ENCODE peak calls at places on chromosome 10, in nine cellular contexts. One of them, this sample, is unnamed.

GRCh38 chr10:75954486-75954885 is 523.1 kb downstream of the LRMDA start:
- DNase-seq in NCI-H1694 treated with DMSO at 0.1 percent for 48 hours: no peak
- DNase-seq in HTR-8/SVneo: no peak
- DNase-seq in cardiac fibroblast: no peak
- DNase-seq in iPS-NIHi11: no peak
- DNase-seq in stimulated activated CD4-positive, alpha-beta T cell treated with anti-CD3 and anti-CD28 coated beads, Interleukin-2, amount 100 ng/mL, for 24 hours: no peak
- DNase-seq in OCI-LY7: no peak
- DNase-seq in AG09309: no peak
- DNase-seq in IMR-90: no peak
- DNase-seq in this sample: no peak

GRCh38 chr10:60048146-60048545 is 141.8 kb upstream of the CCDC6 start:
- DNase-seq in OCI-LY7: no peak
- DNase-seq in NCI-H1694 treated with DMSO at 0.1 percent for 48 hours: no peak
- DNase-seq in cardiac fibroblast: peak; percentile 61
- DNase-seq in AG09309: no peak
- DNase-seq in IMR-90: no peak
- DNase-seq in iPS-NIHi11: peak; percentile 61
- DNase-seq in stimulated activated CD4-positive, alpha-beta T cell treated with anti-CD3 and anti-CD28 coated beads, Interleukin-2, amount 100 ng/mL, for 24 hours: no peak
- DNase-seq in HTR-8/SVneo: peak; percentile 9
- DNase-seq in this sample: no peak

GRCh38 chr10:68618234-68618633 is 58.1 kb downstream of the TET1 start:
- DNase-seq in HTR-8/SVneo: no peak
- DNase-seq in stimulated activated CD4-positive, alpha-beta T cell treated with anti-CD3 and anti-CD28 coated beads, Interleukin-2, amount 100 ng/mL, for 24 hours: no peak
- DNase-seq in cardiac fibroblast: no peak
- DNase-seq in AG09309: no peak
- DNase-seq in NCI-H1694 treated with DMSO at 0.1 percent for 48 hours: no peak
- DNase-seq in OCI-LY7: no peak
- DNase-seq in iPS-NIHi11: no peak
- DNase-seq in IMR-90: no peak
- DNase-seq in this sample: no peak

GRCh38 chr10:18551473-18551872 is 99.9 kb downstream of the NSUN6 start:
- DNase-seq in stimulated activated CD4-positive, alpha-beta T cell treated with anti-CD3 and anti-CD28 coated beads, Interleukin-2, amount 100 ng/mL, for 24 hours: no peak
- DNase-seq in AG09309: no peak
- DNase-seq in cardiac fibroblast: no peak
- DNase-seq in OCI-LY7: no peak
- DNase-seq in HTR-8/SVneo: no peak
- DNase-seq in iPS-NIHi11: no peak
- DNase-seq in NCI-H1694 treated with DMSO at 0.1 percent for 48 hours: no peak
- DNase-seq in IMR-90: no peak
- DNase-seq in this sample: no peak

GRCh38 chr10:24848169-24848688 is 104.2 kb downstream of the PRTFDC1 start:
- DNase-seq in OCI-LY7: no peak
- DNase-seq in iPS-NIHi11: no peak
- DNase-seq in NCI-H1694 treated with DMSO at 0.1 percent for 48 hours: no peak
- DNase-seq in IMR-90: peak; percentile 61
- DNase-seq in stimulated activated CD4-positive, alpha-beta T cell treated with anti-CD3 and anti-CD28 coated beads, Interleukin-2, amount 100 ng/mL, for 24 hours: no peak
- DNase-seq in cardiac fibroblast: peak; percentile 39
- DNase-seq in AG09309: no peak
- DNase-seq in HTR-8/SVneo: no peak
- DNase-seq in this sample: no peak

GRCh38 chr10:103553743-103554487 is 60.4 kb downstream of the NEURL1 start:
- DNase-seq in stimulated activated CD4-positive, alpha-beta T cell treated with anti-CD3 and anti-CD28 coated beads, Interleukin-2, amount 100 ng/mL, for 24 hours: peak; percentile 57
- DNase-seq in IMR-90: no peak
- DNase-seq in NCI-H1694 treated with DMSO at 0.1 percent for 48 hours: no peak
- DNase-seq in OCI-LY7: no peak
- DNase-seq in HTR-8/SVneo: no peak
- DNase-seq in iPS-NIHi11: no peak
- DNase-seq in cardiac fibroblast: no peak
- DNase-seq in AG09309: no peak
- DNase-seq in this sample: no peak

GRCh38 chr10:52064084-52064845 is 249.8 kb upstream of the DKK1 start:
- DNase-seq in cardiac fibroblast: no peak
- DNase-seq in OCI-LY7: no peak
- DNase-seq in stimulated activated CD4-positive, alpha-beta T cell treated with anti-CD3 and anti-CD28 coated beads, Interleukin-2, amount 100 ng/mL, for 24 hours: no peak
- DNase-seq in NCI-H1694 treated with DMSO at 0.1 percent for 48 hours: no peak
- DNase-seq in HTR-8/SVneo: no peak
- DNase-seq in AG09309: no peak
- DNase-seq in IMR-90: no peak
- DNase-seq in iPS-NIHi11: no peak
- DNase-seq in this sample: no peak

GRCh38 chr10:67306588-67307205 is 380.9 kb downstream of the LRRTM3 start:
- DNase-seq in stimulated activated CD4-positive, alpha-beta T cell treated with anti-CD3 and anti-CD28 coated beads, Interleukin-2, amount 100 ng/mL, for 24 hours: no peak
- DNase-seq in IMR-90: peak; percentile 4
- DNase-seq in iPS-NIHi11: peak; percentile 63
- DNase-seq in OCI-LY7: peak; percentile 22
- DNase-seq in NCI-H1694 treated with DMSO at 0.1 percent for 48 hours: no peak
- DNase-seq in HTR-8/SVneo: peak; percentile 3
- DNase-seq in cardiac fibroblast: peak; percentile 16
- DNase-seq in AG09309: no peak
- DNase-seq in this sample: peak; percentile 24

GRCh38 chr10:95524358-95525032 is 36.7 kb downstream of the SORBS1 start:
- DNase-seq in stimulated activated CD4-positive, alpha-beta T cell treated with anti-CD3 and anti-CD28 coated beads, Interleukin-2, amount 100 ng/mL, for 24 hours: no peak
- DNase-seq in NCI-H1694 treated with DMSO at 0.1 percent for 48 hours: no peak
- DNase-seq in AG09309: no peak
- DNase-seq in HTR-8/SVneo: no peak
- DNase-seq in cardiac fibroblast: no peak
- DNase-seq in OCI-LY7: no peak
- DNase-seq in IMR-90: no peak
- DNase-seq in iPS-NIHi11: no peak
- DNase-seq in this sample: no peak

GRCh38 chr10:21753497-21754270 is 219.7 kb downstream of the MLLT10 start:
- DNase-seq in iPS-NIHi11: no peak
- DNase-seq in IMR-90: no peak
- DNase-seq in stimulated activated CD4-positive, alpha-beta T cell treated with anti-CD3 and anti-CD28 coated beads, Interleukin-2, amount 100 ng/mL, for 24 hours: no peak
- DNase-seq in HTR-8/SVneo: no peak
- DNase-seq in NCI-H1694 treated with DMSO at 0.1 percent for 48 hours: no peak
- DNase-seq in cardiac fibroblast: no peak
- DNase-seq in OCI-LY7: no peak
- DNase-seq in AG09309: no peak
- DNase-seq in this sample: no peak

GRCh38 chr10:123249894-123250293 is 95.7 kb downstream of the BUB3 start:
- DNase-seq in IMR-90: no peak
- DNase-seq in stimulated activated CD4-positive, alpha-beta T cell treated with anti-CD3 and anti-CD28 coated beads, Interleukin-2, amount 100 ng/mL, for 24 hours: no peak
- DNase-seq in NCI-H1694 treated with DMSO at 0.1 percent for 48 hours: no peak
- DNase-seq in HTR-8/SVneo: no peak
- DNase-seq in AG09309: no peak
- DNase-seq in iPS-NIHi11: no peak
- DNase-seq in cardiac fibroblast: peak; percentile 71
- DNase-seq in OCI-LY7: no peak
- DNase-seq in this sample: no peak

GRCh38 chr10:49539320-49539885 is 482 bp upstream of the ERCC6 start:
- DNase-seq in NCI-H1694 treated with DMSO at 0.1 percent for 48 hours: no peak
- DNase-seq in IMR-90: peak; percentile 52
- DNase-seq in cardiac fibroblast: peak; percentile 74
- DNase-seq in AG09309: no peak
- DNase-seq in iPS-NIHi11: peak; percentile 37
- DNase-seq in stimulated activated CD4-positive, alpha-beta T cell treated with anti-CD3 and anti-CD28 coated beads, Interleukin-2, amount 100 ng/mL, for 24 hours: peak; percentile 10
- DNase-seq in HTR-8/SVneo: peak; percentile 32
- DNase-seq in OCI-LY7: peak; percentile 21
- DNase-seq in this sample: no peak

GRCh38 chr10:98074315-98074911 is 44.0 kb upstream of the CRTAC1 start:
- DNase-seq in OCI-LY7: peak; percentile 15
- DNase-seq in NCI-H1694 treated with DMSO at 0.1 percent for 48 hours: no peak
- DNase-seq in iPS-NIHi11: peak; percentile 62
- DNase-seq in stimulated activated CD4-positive, alpha-beta T cell treated with anti-CD3 and anti-CD28 coated beads, Interleukin-2, amount 100 ng/mL, for 24 hours: no peak
- DNase-seq in cardiac fibroblast: peak; percentile 17
- DNase-seq in HTR-8/SVneo: peak; percentile 17
- DNase-seq in AG09309: no peak
- DNase-seq in IMR-90: peak; percentile 21
- DNase-seq in this sample: no peak

GRCh38 chr10:128896964-128897363 is 570.1 kb upstream of the MGMT start:
- DNase-seq in cardiac fibroblast: peak; percentile 22
- DNase-seq in HTR-8/SVneo: no peak
- DNase-seq in IMR-90: no peak
- DNase-seq in OCI-LY7: no peak
- DNase-seq in AG09309: no peak
- DNase-seq in stimulated activated CD4-positive, alpha-beta T cell treated with anti-CD3 and anti-CD28 coated beads, Interleukin-2, amount 100 ng/mL, for 24 hours: no peak
- DNase-seq in iPS-NIHi11: no peak
- DNase-seq in NCI-H1694 treated with DMSO at 0.1 percent for 48 hours: no peak
- DNase-seq in this sample: no peak

GRCh38 chr10:45355494-45355893 is 18.5 kb upstream of the ALOX5 start:
- DNase-seq in OCI-LY7: no peak
- DNase-seq in AG09309: no peak
- DNase-seq in cardiac fibroblast: no peak
- DNase-seq in HTR-8/SVneo: no peak
- DNase-seq in NCI-H1694 treated with DMSO at 0.1 percent for 48 hours: no peak
- DNase-seq in stimulated activated CD4-positive, alpha-beta T cell treated with anti-CD3 and anti-CD28 coated beads, Interleukin-2, amount 100 ng/mL, for 24 hours: no peak
- DNase-seq in iPS-NIHi11: no peak
- DNase-seq in IMR-90: no peak
- DNase-seq in this sample: no peak

GRCh38 chr10:48464871-48465736 is 139.8 kb downstream of the ARHGAP22 start:
- DNase-seq in IMR-90: no peak
- DNase-seq in AG09309: no peak
- DNase-seq in OCI-LY7: no peak
- DNase-seq in iPS-NIHi11: no peak
- DNase-seq in HTR-8/SVneo: no peak
- DNase-seq in stimulated activated CD4-positive, alpha-beta T cell treated with anti-CD3 and anti-CD28 coated beads, Interleukin-2, amount 100 ng/mL, for 24 hours: no peak
- DNase-seq in NCI-H1694 treated with DMSO at 0.1 percent for 48 hours: no peak
- DNase-seq in cardiac fibroblast: no peak
- DNase-seq in this sample: no peak

GRCh38 chr10:60726253-60726652 is 52.0 kb upstream of the CDK1 start:
- DNase-seq in AG09309: no peak
- DNase-seq in stimulated activated CD4-positive, alpha-beta T cell treated with anti-CD3 and anti-CD28 coated beads, Interleukin-2, amount 100 ng/mL, for 24 hours: no peak
- DNase-seq in OCI-LY7: no peak
- DNase-seq in NCI-H1694 treated with DMSO at 0.1 percent for 48 hours: no peak
- DNase-seq in cardiac fibroblast: no peak
- DNase-seq in iPS-NIHi11: no peak
- DNase-seq in HTR-8/SVneo: no peak
- DNase-seq in IMR-90: no peak
- DNase-seq in this sample: no peak

GRCh38 chr10:47047577-47048532 is 136.6 kb downstream of the PTPN20 start:
- DNase-seq in IMR-90: peak; percentile 77
- DNase-seq in iPS-NIHi11: peak; percentile 90
- DNase-seq in stimulated activated CD4-positive, alpha-beta T cell treated with anti-CD3 and anti-CD28 coated beads, Interleukin-2, amount 100 ng/mL, for 24 hours: peak; percentile 88
- DNase-seq in NCI-H1694 treated with DMSO at 0.1 percent for 48 hours: peak; percentile 33
- DNase-seq in cardiac fibroblast: peak; percentile 81
- DNase-seq in HTR-8/SVneo: peak; percentile 72
- DNase-seq in OCI-LY7: peak; percentile 62
- DNase-seq in AG09309: peak; percentile 33
- DNase-seq in this sample: peak; percentile 76

GRCh38 chr10:103241262-103242011 is 4.2 kb upstream of the RPEL1 start:
- DNase-seq in cardiac fibroblast: peak; percentile 46
- DNase-seq in iPS-NIHi11: peak; percentile 62
- DNase-seq in NCI-H1694 treated with DMSO at 0.1 percent for 48 hours: no peak
- DNase-seq in stimulated activated CD4-positive, alpha-beta T cell treated with anti-CD3 and anti-CD28 coated beads, Interleukin-2, amount 100 ng/mL, for 24 hours: no peak
- DNase-seq in OCI-LY7: no peak
- DNase-seq in AG09309: no peak
- DNase-seq in IMR-90: peak; percentile 50
- DNase-seq in HTR-8/SVneo: peak; percentile 49
- DNase-seq in this sample: no peak

GRCh38 chr10:132960651-132961419 is 18.5 kb upstream of the CFAP46 start:
- DNase-seq in iPS-NIHi11: no peak
- DNase-seq in OCI-LY7: no peak
- DNase-seq in NCI-H1694 treated with DMSO at 0.1 percent for 48 hours: no peak
- DNase-seq in IMR-90: no peak
- DNase-seq in cardiac fibroblast: no peak
- DNase-seq in stimulated activated CD4-positive, alpha-beta T cell treated with anti-CD3 and anti-CD28 coated beads, Interleukin-2, amount 100 ng/mL, for 24 hours: no peak
- DNase-seq in AG09309: no peak
- DNase-seq in HTR-8/SVneo: no peak
- DNase-seq in this sample: no peak

GRCh38 chr10:79938728-79939380 is 10.1 kb downstream of the SFTPD start:
- DNase-seq in iPS-NIHi11: no peak
- DNase-seq in OCI-LY7: peak; percentile 40
- DNase-seq in AG09309: no peak
- DNase-seq in IMR-90: no peak
- DNase-seq in NCI-H1694 treated with DMSO at 0.1 percent for 48 hours: no peak
- DNase-seq in cardiac fibroblast: no peak
- DNase-seq in HTR-8/SVneo: no peak
- DNase-seq in stimulated activated CD4-positive, alpha-beta T cell treated with anti-CD3 and anti-CD28 coated beads, Interleukin-2, amount 100 ng/mL, for 24 hours: no peak
- DNase-seq in this sample: peak; percentile 20

GRCh38 chr10:92124524-92125168 is 166.2 kb downstream of the CPEB3 start:
- DNase-seq in HTR-8/SVneo: no peak
- DNase-seq in NCI-H1694 treated with DMSO at 0.1 percent for 48 hours: no peak
- DNase-seq in cardiac fibroblast: peak; percentile 94
- DNase-seq in IMR-90: peak; percentile 91
- DNase-seq in OCI-LY7: no peak
- DNase-seq in stimulated activated CD4-positive, alpha-beta T cell treated with anti-CD3 and anti-CD28 coated beads, Interleukin-2, amount 100 ng/mL, for 24 hours: no peak
- DNase-seq in AG09309: peak; percentile 55
- DNase-seq in iPS-NIHi11: peak; percentile 29
- DNase-seq in this sample: no peak

GRCh38 chr10:85188770-85189484 is 860.5 kb downstream of the CCSER2 start:
- DNase-seq in AG09309: no peak
- DNase-seq in iPS-NIHi11: no peak
- DNase-seq in OCI-LY7: no peak
- DNase-seq in HTR-8/SVneo: no peak
- DNase-seq in IMR-90: no peak
- DNase-seq in stimulated activated CD4-positive, alpha-beta T cell treated with anti-CD3 and anti-CD28 coated beads, Interleukin-2, amount 100 ng/mL, for 24 hours: no peak
- DNase-seq in NCI-H1694 treated with DMSO at 0.1 percent for 48 hours: no peak
- DNase-seq in cardiac fibroblast: no peak
- DNase-seq in this sample: no peak

GRCh38 chr10:64537931-64538330 is 1016.7 kb downstream of the REEP3 start:
- DNase-seq in OCI-LY7: no peak
- DNase-seq in cardiac fibroblast: no peak
- DNase-seq in iPS-NIHi11: no peak
- DNase-seq in HTR-8/SVneo: no peak
- DNase-seq in IMR-90: no peak
- DNase-seq in NCI-H1694 treated with DMSO at 0.1 percent for 48 hours: no peak
- DNase-seq in AG09309: no peak
- DNase-seq in stimulated activated CD4-positive, alpha-beta T cell treated with anti-CD3 and anti-CD28 coated beads, Interleukin-2, amount 100 ng/mL, for 24 hours: no peak
- DNase-seq in this sample: no peak

GRCh38 chr10:107019154-107019553 is 145.4 kb downstream of the SORCS1 start:
- DNase-seq in cardiac fibroblast: no peak
- DNase-seq in stimulated activated CD4-positive, alpha-beta T cell treated with anti-CD3 and anti-CD28 coated beads, Interleukin-2, amount 100 ng/mL, for 24 hours: no peak
- DNase-seq in NCI-H1694 treated with DMSO at 0.1 percent for 48 hours: no peak
- DNase-seq in OCI-LY7: no peak
- DNase-seq in iPS-NIHi11: no peak
- DNase-seq in IMR-90: no peak
- DNase-seq in HTR-8/SVneo: no peak
- DNase-seq in AG09309: no peak
- DNase-seq in this sample: no peak

This sample was measured in GM12865.